ENCODE peak calls at places on chromosomes 7 and 10, in nine cellular contexts. U is H1, Z is AG04450, L is upper lobe of left lung, I is SK-N-SH, G is fibroblast of villous mesenchyme, J is heart right ventricle, S is keratinocyte, O is AG04449. T is an unnamed sample.

GRCh38 chr10:76248781-76249180 is 817.4 kb downstream of the LRMDA start:
- DNase-seq in S (no peak), I (no peak), J (no peak), O (no peak), G (peak), L (no peak), Z (no peak), U (no peak), T (peak)

GRCh38 chr10:30057421-30057841 is 2.0 kb downstream of the JCAD start:
- DNase-seq in Z (no peak), S (no peak), L (no peak), U (no peak), I (no peak), J (no peak), G (peak), O (no peak), T (peak)

GRCh38 chr7:94451276-94451675 is 56.6 kb downstream of the COL1A2 start:
- DNase-seq in G (no peak), U (no peak), L (no peak), Z (no peak), J (no peak), S (no peak), O (no peak), I (no peak), T (no peak)

GRCh38 chr10:24468281-24468751 is 255.4 kb downstream of the ARHGAP21 start:
- DNase-seq in I (no peak), S (no peak), Z (no peak), U (no peak), L (no peak), J (peak), O (no peak), G (no peak), T (no peak)

GRCh38 chr7:108808556-108808955 is 238.9 kb downstream of the DNAJB9 start:
- DNase-seq in Z (no peak), O (no peak), G (no peak), S (no peak), L (no peak), J (no peak), U (no peak), I (no peak), T (no peak)

GRCh38 chr7:152859781-152860191 is 100.2 kb downstream of the ACTR3B start:
- DNase-seq in J (no peak), S (no peak), U (peak), G (no peak), I (peak), L (no peak), O (no peak), Z (no peak), T (no peak)

GRCh38 chr10:50645241-50645640 is 21.5 kb upstream of the SGMS1 start:
- DNase-seq in U (no peak), G (no peak), L (no peak), I (no peak), O (no peak), S (no peak), Z (no peak), J (no peak), T (no peak)

GRCh38 chr7:44914992-44915607 is 29.8 kb upstream of the PURB start:
- DNase-seq in L (no peak), J (no peak), G (no peak), I (no peak), Z (no peak), O (no peak), S (no peak), U (no peak), T (no peak)

GRCh38 chr7:75995052-75995471 is 667 bp upstream of the TMEM120A start:
- DNase-seq in G (no peak), U (no peak), O (no peak), J (peak), L (no peak), Z (no peak), I (peak), S (no peak), T (no peak)

GRCh38 chr7:55476071-55476803 is 96.1 kb downstream of the VOPP1 start:
- DNase-seq in S (no peak), U (no peak), J (no peak), Z (peak), L (no peak), G (peak), I (no peak), O (peak), T (peak)

GRCh38 chr10:4470231-4470840 is 355.7 kb upstream of the AKR1E2 start:
- DNase-seq in S (no peak), J (no peak), L (no peak), I (no peak), G (peak), U (no peak), Z (peak), O (peak), T (peak)

GRCh38 chr7:10239643-10240345 is 733.9 kb upstream of the PHF14 start:
- DNase-seq in Z (no peak), U (no peak), S (no peak), O (no peak), J (no peak), I (no peak), L (no peak), G (no peak), T (no peak)

GRCh38 chr10:94358480-94358879 is 4.3 kb downstream of the NOC3L start:
- DNase-seq in U (peak), S (no peak), J (no peak), O (peak), Z (peak), G (peak), L (no peak), I (no peak), T (peak)

DNA sequence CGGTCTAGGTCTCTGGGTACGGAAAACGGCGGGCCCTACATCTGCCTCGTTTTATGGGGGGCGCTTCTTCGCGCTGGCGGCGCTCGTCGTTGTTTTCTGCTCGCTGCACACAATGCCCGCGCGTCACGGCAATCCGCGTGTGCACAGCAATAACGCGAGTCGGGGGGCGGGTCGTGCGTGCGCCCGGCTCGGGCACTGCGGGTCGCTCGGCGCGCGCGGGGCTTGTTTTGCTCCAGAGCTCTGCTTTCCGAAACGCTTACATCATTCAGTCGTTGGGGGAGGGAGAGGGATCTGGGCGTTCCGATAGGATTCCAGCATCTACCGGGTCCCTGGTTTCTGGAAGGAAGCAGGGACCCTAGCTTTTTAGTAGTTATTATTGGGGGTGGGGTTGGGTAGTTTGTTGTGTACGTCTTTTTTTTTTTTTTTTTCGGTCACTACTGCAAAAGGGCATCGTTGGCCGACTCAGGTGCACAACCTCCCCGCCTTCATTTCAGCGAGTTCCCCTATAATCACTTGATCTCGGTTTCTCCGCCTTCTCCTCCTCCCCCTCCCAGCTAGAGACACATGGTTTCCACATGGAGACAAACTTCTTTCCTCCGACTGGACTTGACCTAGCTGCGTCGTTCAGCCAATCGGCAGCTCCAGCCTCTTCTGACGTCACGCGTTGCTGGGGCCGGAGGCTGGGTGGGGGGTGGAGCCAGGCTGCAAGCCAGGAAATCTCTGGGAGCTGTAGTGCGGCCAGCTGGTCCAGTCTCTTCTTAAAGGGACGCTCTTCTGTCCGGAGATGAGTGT is 3.5 kb downstream of the MXI1 start:
- DNase-seq in Z (peak), I (peak), S (peak), U (peak), L (peak), O (peak), G (peak), J (peak), T (peak)
- TF ChIP-seq CTCF in Z (no peak), I (no peak), S (no peak), U (no peak), L (no peak), O (no peak), G (no peak), J (no peak), T (no peak)

DNA sequence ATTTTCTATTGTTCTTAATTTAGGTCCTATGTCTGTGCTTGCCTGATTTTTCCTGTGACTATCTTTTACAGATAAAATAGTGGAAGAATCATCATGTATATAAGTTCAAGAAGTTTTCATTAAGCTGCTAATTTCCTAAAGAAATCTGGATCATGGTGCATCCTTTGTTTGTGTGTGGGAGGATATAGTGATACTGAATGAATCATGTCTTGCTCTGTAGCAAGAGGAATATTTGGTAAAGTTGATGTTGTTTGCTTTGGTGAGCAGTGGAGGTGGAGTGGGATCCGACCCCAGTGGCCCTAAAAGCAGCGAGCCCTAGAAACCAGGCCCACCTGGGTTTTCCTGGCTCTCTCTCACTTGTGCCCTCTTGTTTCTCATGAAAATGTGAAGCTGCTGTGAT is 83.7 kb downstream of the CCNY start:
- DNase-seq in G (peak), Z (no peak), J (no peak), O (no peak), I (no peak), U (no peak), L (no peak), S (no peak), T (peak)
- H3K4me3 ChIP-seq in G (no peak), Z (no peak), J (no peak), O (no peak), I (no peak), U (no peak), L (no peak), S (no peak), T (no peak)

GRCh38 chr7:64558781-64559180 is 4.1 kb downstream of the ZNF680 start:
- DNase-seq in S (no peak), O (no peak), I (no peak), Z (no peak), G (peak), U (no peak), L (no peak), J (no peak), T (peak)

GRCh38 chr7:64558323-64558705 is 4.6 kb downstream of the ZNF680 start:
- DNase-seq in S (no peak), Z (no peak), G (no peak), U (no peak), O (no peak), I (no peak), L (no peak), J (no peak), T (peak)

GRCh38 chr7:64557601-64558322 is 5.1 kb downstream of the ZNF680 start:
- DNase-seq in S (no peak), J (no peak), O (no peak), G (no peak), L (no peak), I (no peak), U (no peak), Z (no peak), T (no peak)

GRCh38 chr7:64551375-64552142 is 11.3 kb downstream of the ZNF680 start:
- DNase-seq in J (no peak), G (no peak), S (no peak), L (no peak), Z (no peak), O (no peak), U (no peak), I (no peak), T (no peak)

GRCh38 chr7:64555046-64555445 is 7.8 kb downstream of the ZNF680 start:
- DNase-seq in S (no peak), I (no peak), J (no peak), O (no peak), U (no peak), L (no peak), Z (no peak), G (no peak), T (peak)
- TF ChIP-seq CTCF in S (no peak), I (no peak), J (no peak), O (no peak), U (no peak), L (no peak), Z (no peak), G (no peak), T (no peak)

DNA sequence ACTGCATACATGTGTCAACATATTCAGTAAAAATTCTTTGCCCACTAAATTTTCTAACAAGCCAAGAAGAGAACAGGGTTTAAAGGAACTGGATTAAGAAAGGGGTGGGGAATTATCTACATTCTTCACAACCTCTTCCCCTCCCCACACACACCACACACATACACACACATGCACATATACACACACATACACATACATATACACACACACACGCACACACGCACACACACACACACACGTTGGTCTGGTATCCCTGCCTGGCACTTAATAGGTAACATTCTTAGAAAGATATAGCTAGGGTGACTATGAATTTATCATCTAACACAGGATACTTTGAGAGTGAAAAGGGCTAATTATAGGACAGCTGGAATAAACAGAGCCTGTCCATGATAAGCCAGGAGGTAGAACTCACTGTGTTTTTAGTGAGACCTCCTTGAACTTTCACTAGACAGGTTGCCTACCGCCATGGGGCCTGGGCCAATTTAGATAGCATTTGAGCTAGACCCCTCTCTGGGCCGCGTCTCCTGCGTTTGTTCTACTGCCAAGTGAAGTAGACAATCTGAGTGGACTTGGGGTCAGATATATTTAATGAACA is 33.1 kb upstream of the EPC1 start:
- DNase-seq in S (no peak), Z (no peak), O (no peak), L (no peak), U (no peak), G (no peak), I (no peak), J (no peak), T (no peak)
- H3K4me3 ChIP-seq in S (no peak), Z (no peak), O (no peak), L (no peak), U (peak), G (no peak), I (no peak), J (no peak), T (no peak)

DNA sequence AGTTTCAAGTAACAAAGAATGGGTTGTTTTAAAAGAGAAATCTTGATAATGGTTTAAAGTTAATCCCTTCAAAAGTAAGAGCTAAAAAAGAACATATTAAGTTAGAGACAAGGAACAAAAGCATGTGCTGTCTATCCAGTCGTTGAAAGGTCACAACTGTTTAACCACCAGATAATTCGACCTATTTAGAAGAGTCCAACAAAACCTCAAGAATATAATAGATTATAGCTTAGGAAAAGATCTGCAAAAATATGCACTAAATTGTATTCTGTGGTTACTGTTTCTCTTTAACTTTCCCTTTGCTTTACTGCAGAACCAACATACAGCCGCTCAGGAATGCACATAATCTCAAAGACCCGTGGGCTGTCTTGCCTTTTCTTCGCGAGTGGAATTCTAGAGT is 74.9 kb downstream of the PCGF5 start:
- DNase-seq in Z (no peak), S (no peak), U (no peak), O (no peak), L (no peak), J (no peak), G (no peak), I (no peak), T (no peak)
- TF ChIP-seq CTCF in Z (no peak), S (no peak), U (no peak), O (no peak), L (no peak), J (no peak), G (no peak), I (no peak), T (no peak)

GRCh38 chr7:32222251-32222900 is 152.2 kb upstream of the PDE1C start:
- DNase-seq in J (no peak), I (no peak), Z (no peak), S (no peak), O (no peak), G (no peak), U (no peak), L (no peak), T (no peak)
- H3K4me3 ChIP-seq in J (no peak), I (no peak), Z (no peak), S (no peak), O (no peak), G (no peak), U (no peak), L (no peak), T (no peak)

GRCh38 chr10:101238732-101239105 is 9.5 kb upstream of the LBX1 start:
- DNase-seq in L (peak), G (no peak), U (no peak), S (no peak), I (no peak), O (no peak), Z (no peak), J (no peak), T (no peak)
- TF ChIP-seq CTCF in L (peak), G (peak), U (peak), S (peak), I (no peak), O (peak), Z (peak), J (peak), T (peak)

GRCh38 chr7:97021443-97022261 is 3.0 kb downstream of the DLX5 start:
- DNase-seq in G (no peak), J (no peak), I (no peak), U (no peak), L (peak), S (no peak), O (no peak), Z (no peak), T (no peak)

GRCh38 chr7:97020601-97021442 is 3.8 kb downstream of the DLX5 start:
- DNase-seq in O (no peak), S (no peak), G (no peak), Z (no peak), L (peak), I (no peak), J (no peak), U (no peak), T (no peak)

GRCh38 chr7:97024209-97025129 is at the start of gene DLX5:
- DNase-seq in L (peak), J (no peak), Z (no peak), G (peak), I (peak), U (no peak), S (no peak), O (no peak), T (no peak)

GRCh38 chr7:97025130-97025499 is 484 bp upstream of the DLX5 start:
- DNase-seq in Z (no peak), O (no peak), U (no peak), J (no peak), L (no peak), S (no peak), I (no peak), G (no peak), T (no peak)

GRCh38 chr7:97022451-97023306 is 2.0 kb downstream of the DLX5 start:
- DNase-seq in G (no peak), L (peak), Z (no peak), J (no peak), S (no peak), I (peak), O (no peak), U (no peak), T (no peak)
- H3K4me3 ChIP-seq in G (no peak), L (no peak), Z (no peak), J (no peak), S (no peak), I (no peak), O (no peak), U (peak), T (no peak)

T was measured in fibroblast of pulmonary artery.